ENCODE peak calls at places on chromosome 11, in four cellular contexts. H, M, Q and E are unnamed samples.

GRCh38 chr11:30583505-30584280 is 2.5 kb downstream of the MPPED2 start:
- DNase-seq in M (peak), H (peak), Q (peak), E (no peak)

GRCh38 chr11:75233688-75234295 is 6.8 kb upstream of the TPBGL start:
- DNase-seq in H (no peak), M (no peak), Q (no peak), E (no peak)

GRCh38 chr11:69276165-69276564 is 17.8 kb upstream of the MYEOV start:
- DNase-seq in M (no peak), H (no peak), Q (no peak), E (no peak)

GRCh38 chr11:33557201-33557600 is 143.4 kb downstream of the C11orf91 start:
- DNase-seq in M (no peak), H (no peak), Q (no peak), E (no peak)

GRCh38 chr11:73326929-73327811 is 19.1 kb downstream of the ARHGEF17 start:
- DNase-seq in M (no peak), Q (no peak), H (no peak), E (no peak)

GRCh38 chr11:91773090-91773489 is 451.5 kb upstream of the FAT3 start:
- DNase-seq in Q (no peak), H (no peak), M (no peak), E (no peak)

GRCh38 chr11:73852049-73852448 is 24.6 kb downstream of the COA4 start:
- DNase-seq in M (no peak), Q (no peak), H (no peak), E (no peak)

GRCh38 chr11:64568584-64569140 is 22.4 kb upstream of the SLC22A12 start:
- DNase-seq in M (no peak), H (no peak), Q (no peak), E (no peak)

GRCh38 chr11:68657021-68657780 is 27.1 kb upstream of the GAL start:
- DNase-seq in M (no peak), Q (no peak), H (no peak), E (no peak)

GRCh38 chr11:12499071-12499470 is 121.7 kb downstream of the PARVA start:
- DNase-seq in Q (no peak), M (no peak), H (no peak), E (no peak)

GRCh38 chr11:119340335-119341221 is at the start of gene C1QTNF5:
- DNase-seq in M (peak), H (peak), Q (peak), E (peak)

GRCh38 chr11:73320786-73321325 is 12.8 kb downstream of the ARHGEF17 start:
- DNase-seq in Q (peak), M (no peak), H (no peak), E (no peak)

GRCh38 chr11:221998-222789 is 13.9 kb downstream of the SIRT3 start:
- DNase-seq in H (no peak), Q (peak), M (no peak), E (no peak)
- H3K27ac ChIP-seq in H (peak), Q (peak), M (no peak), E (no peak)

GRCh38 chr11:78780889-78781288 is 206.2 kb upstream of the NARS2 start:
- DNase-seq in H (no peak), Q (no peak), M (no peak), E (no peak)

GRCh38 chr11:78783846-78784245 is 209.2 kb upstream of the NARS2 start:
- DNase-seq in Q (no peak), M (no peak), H (no peak), E (no peak)

GRCh38 chr11:78784321-78785061 is 209.8 kb upstream of the NARS2 start:
- DNase-seq in H (no peak), M (no peak), Q (no peak), E (no peak)

GRCh38 chr11:78782725-78783124 is 208.1 kb upstream of the NARS2 start:
- DNase-seq in Q (no peak), M (no peak), H (no peak), E (no peak)

GRCh38 chr11:78783301-78783700 is 208.6 kb upstream of the NARS2 start:
- DNase-seq in H (no peak), M (no peak), Q (no peak), E (no peak)
- H3K27ac ChIP-seq in H (no peak), M (no peak), Q (no peak), E (no peak)

DNA sequence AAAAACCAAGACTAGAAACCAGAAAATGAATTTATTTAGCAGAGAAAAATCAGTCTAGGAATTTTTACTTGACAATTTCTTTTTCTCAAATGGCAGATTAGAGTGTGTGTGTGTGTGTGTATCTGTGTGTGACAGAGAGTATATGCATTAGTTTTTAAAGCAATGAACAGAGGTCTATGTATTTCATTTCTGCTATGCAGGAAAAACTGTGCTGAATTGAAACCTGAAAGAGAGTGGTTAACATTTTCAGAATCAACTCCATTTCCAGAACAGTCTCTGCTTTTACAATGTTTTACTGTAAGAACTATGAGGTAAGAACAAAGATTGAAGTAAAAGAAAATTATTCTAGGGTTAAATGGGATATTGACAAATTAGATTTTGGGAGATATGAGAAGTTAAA is 114.8 kb downstream of the GRM5 start:
- DNase-seq in Q (no peak), H (no peak), M (no peak), E (no peak)
- H3K27ac ChIP-seq in Q (no peak), H (no peak), M (no peak), E (no peak)

GRCh38 chr11:122604626-122605025 is 50.9 kb upstream of the UBASH3B start:
- DNase-seq in Q (no peak), M (no peak), H (no peak), E (no peak)
- H3K27ac ChIP-seq in Q (no peak), M (no peak), H (no peak), E (no peak)